ENCODE peak calls at places on chromosomes 1 and 21, in eight cellular contexts. I, N, T, B, E, X, A and H are unnamed samples.

GRCh38 chr1:180185281-180185680 is 30.6 kb downstream of the QSOX1 start:
- DNase-seq in N (no peak), A (no peak), I (no peak), T (no peak), B (no peak), E (no peak), X (peak), H (no peak)

GRCh38 chr1:116956378-116956777 is 45.2 kb upstream of the CD101 start:
- DNase-seq in X (no peak), N (no peak), I (no peak), T (no peak), A (no peak), B (no peak), E (no peak), H (no peak)

GRCh38 chr1:207910678-207911354 is at the start of gene CD34:
- DNase-seq in T (peak), N (no peak), I (no peak), B (no peak), E (no peak), X (no peak), A (peak), H (no peak)

GRCh38 chr1:15296602-15297321 is 49.7 kb downstream of the FHAD1 start:
- DNase-seq in T (no peak), E (no peak), A (no peak), B (no peak), N (no peak), X (peak), I (no peak), H (no peak)

GRCh38 chr1:235919797-235920475 is 53.2 kb upstream of the LYST start:
- DNase-seq in E (no peak), T (peak), I (no peak), N (no peak), A (peak), B (no peak), X (no peak), H (no peak)

GRCh38 chr1:164369698-164370365 is 189.2 kb upstream of the PBX1 start:
- DNase-seq in T (no peak), B (no peak), E (peak), X (no peak), I (no peak), A (no peak), N (no peak), H (peak)

GRCh38 chr1:59570524-59570923 is 244.2 kb upstream of the HOOK1 start:
- DNase-seq in A (no peak), X (no peak), E (no peak), B (no peak), N (no peak), T (no peak), I (peak), H (no peak)

GRCh38 chr21:29114765-29115164 is 15.7 kb upstream of the MAP3K7CL start:
- DNase-seq in A (peak), E (no peak), I (no peak), X (no peak), B (peak), N (no peak), T (peak), H (peak)

GRCh38 chr1:151961795-151962194 is 31.9 kb downstream of the S100A10 start:
- DNase-seq in X (no peak), A (no peak), T (no peak), N (no peak), I (no peak), E (no peak), B (no peak), H (no peak)

DNA sequence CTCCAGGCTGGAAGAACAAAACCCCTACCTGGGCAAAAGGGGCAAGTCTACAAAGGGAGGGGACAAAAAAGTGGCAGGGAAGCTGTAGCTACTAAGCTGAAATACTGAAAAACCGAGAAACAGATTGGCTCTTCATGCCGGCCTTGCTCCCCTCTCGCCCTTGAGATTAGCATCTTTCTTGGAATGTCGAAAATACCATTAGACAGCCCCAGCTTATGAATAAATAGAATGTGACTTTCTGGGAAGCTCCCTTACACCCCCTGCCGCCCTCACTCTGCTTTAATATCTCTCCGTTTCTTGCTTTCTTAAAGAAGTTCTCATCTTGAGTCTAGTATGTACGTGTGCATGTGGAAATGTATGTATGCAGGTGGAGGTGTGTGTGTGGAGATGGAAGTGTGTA is 14.1 kb downstream of the TRAF3IP3 start:
- DNase-seq in B (no peak), I (no peak), N (no peak), A (no peak), X (no peak), E (no peak), T (no peak), H (no peak)
- H3K4me3 ChIP-seq in B (no peak), I (peak), N (no peak), A (no peak), X (peak), E (no peak), T (no peak), H (no peak)

DNA sequence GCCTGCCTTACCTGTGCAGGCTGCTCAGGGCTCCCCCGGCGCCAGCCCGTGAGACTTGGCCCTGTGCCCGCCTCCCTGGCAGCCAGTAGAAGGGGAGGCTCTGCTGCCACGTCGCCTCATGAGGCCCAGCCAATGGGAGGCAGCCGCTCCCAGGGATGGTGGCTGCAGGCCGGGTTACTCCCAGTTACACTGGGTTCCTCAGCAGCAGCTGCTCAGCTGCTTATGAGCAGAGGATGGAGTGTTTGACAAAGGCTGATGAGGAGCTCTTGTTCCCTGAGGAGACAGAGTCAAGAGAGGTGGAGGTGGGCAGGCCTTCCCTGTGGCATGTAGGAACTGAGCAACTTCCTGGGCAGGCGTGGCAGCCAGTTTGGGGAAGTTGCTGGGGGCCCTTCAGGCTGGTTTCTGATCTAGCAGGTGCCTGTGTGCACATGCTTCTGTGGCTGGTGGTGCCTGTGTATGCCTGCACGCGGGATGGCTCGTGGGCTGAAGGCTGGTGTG is 5.6 kb downstream of the MFSD2A start:
- DNase-seq in E (no peak), X (peak), N (peak), B (no peak), T (no peak), A (no peak), I (peak), H (no peak)
- TF ChIP-seq CTCF in E (no peak), X (no peak), N (no peak), B (no peak), T (no peak), A (no peak), I (no peak), H (no peak)

DNA sequence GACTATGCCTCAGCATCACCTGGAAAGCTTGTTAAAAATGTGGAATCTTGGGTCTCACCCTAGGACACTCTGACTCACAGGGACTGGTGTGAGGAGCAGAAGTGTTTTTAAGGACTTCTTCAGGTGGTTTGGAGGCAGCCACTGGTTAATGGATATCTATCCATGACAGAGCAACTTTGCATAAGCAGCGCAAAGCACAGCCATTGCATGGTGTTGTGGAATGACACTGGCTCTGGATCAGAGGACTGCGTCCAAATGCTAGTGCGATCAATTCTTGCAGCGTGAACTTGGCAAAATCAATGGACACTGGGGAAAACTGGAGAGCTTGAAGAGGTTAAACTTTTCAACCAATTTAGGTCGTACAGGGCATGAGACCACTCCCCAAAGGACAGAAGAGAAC is 116.8 kb upstream of the FAM78B start:
- DNase-seq in A (no peak), N (no peak), X (no peak), E (no peak), I (no peak), T (no peak), B (no peak), H (no peak)
- H3K4me3 ChIP-seq in A (no peak), N (no peak), X (no peak), E (no peak), I (no peak), T (no peak), B (no peak), H (no peak)

GRCh38 chr1:200005160-200005559 is 22.4 kb upstream of the NR5A2 start:
- DNase-seq in T (no peak), A (no peak), E (no peak), X (no peak), I (no peak), N (no peak), B (no peak), H (no peak)
- TF ChIP-seq CTCF in T (no peak), A (no peak), E (no peak), X (no peak), I (no peak), N (no peak), B (no peak), H (no peak)

GRCh38 chr1:41401899-41402298 is 40.7 kb downstream of the FOXO6 start:
- DNase-seq in N (no peak), A (no peak), B (no peak), I (no peak), X (no peak), E (no peak), T (no peak), H (no peak)
- H3K4me3 ChIP-seq in N (no peak), A (no peak), B (no peak), I (no peak), X (no peak), E (no peak), T (no peak), H (no peak)

DNA sequence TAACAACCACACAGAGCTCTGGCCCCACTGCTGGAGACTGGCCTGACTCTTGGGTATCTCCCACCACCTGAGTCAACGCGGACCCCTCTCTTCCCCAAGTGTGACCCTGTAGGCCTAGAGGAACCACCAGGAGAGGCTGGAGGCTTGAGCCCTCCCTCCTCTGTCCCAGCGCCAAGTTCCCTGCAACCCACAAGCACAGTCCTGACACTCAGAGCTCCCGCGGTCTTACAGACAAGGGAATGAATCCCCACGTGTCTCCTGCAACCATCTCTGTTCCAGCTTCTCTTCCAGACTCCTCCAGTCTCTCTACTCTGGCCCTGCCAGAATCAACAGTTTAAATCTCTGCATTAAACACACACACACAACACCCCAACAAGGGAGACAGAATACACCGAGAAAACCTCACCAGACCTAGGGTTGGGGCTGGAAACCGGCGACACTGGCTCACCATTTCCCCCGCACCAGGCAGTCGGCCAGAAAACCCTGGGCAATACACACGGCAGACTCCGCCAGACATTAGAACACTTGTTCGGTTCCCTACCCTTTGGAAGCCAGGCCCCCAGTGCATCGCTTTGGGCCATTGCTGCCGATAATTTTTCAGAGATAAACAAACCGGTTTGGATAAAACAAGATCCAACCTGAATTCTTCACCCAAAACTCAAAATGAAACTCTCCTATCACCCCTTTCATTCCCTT is 21.7 kb downstream of the CASZ1 start:
- DNase-seq in T (no peak), B (no peak), I (no peak), A (no peak), N (no peak), X (no peak), E (no peak), H (no peak)
- TF ChIP-seq CTCF in T (no peak), B (no peak), I (no peak), A (no peak), N (no peak), X (no peak), E (no peak), H (no peak)

GRCh38 chr1:90340604-90341003 is 345.7 kb downstream of the ZNF326 start:
- DNase-seq in A (no peak), I (no peak), N (no peak), T (no peak), X (no peak), E (no peak), B (no peak), H (no peak)
- H3K4me3 ChIP-seq in A (no peak), I (no peak), N (no peak), T (no peak), X (no peak), E (no peak), B (no peak), H (no peak)

GRCh38 chr1:158507511-158507910 is 35.5 kb downstream of the OR10R2 start:
- DNase-seq in B (no peak), N (no peak), X (no peak), E (no peak), I (no peak), T (no peak), A (no peak), H (no peak)

GRCh38 chr1:158509471-158510161 is 37.6 kb downstream of the OR10R2 start:
- DNase-seq in A (peak), N (no peak), I (no peak), E (no peak), X (no peak), T (no peak), B (no peak), H (no peak)

GRCh38 chr1:158506369-158506987 is 34.5 kb downstream of the OR10R2 start:
- DNase-seq in I (no peak), A (peak), N (no peak), X (no peak), B (peak), E (no peak), T (peak), H (no peak)
- TF ChIP-seq CTCF in I (peak), A (peak), N (peak), X (peak), B (peak), E (peak), T (peak), H (peak)